ENCODE peak calls at places on chromosome 6, in seven cellular contexts. One of them, this sample, is unnamed.

GRCh38 chr6:142331601-142332000 is 29.8 kb downstream of the ADGRG6 start:
- DNase-seq in ovary: no peak
- DNase-seq in HCT116: no peak
- DNase-seq in A549: no peak
- DNase-seq in K562: no peak
- DNase-seq in suprapubic skin: no peak
- DNase-seq in heart left ventricle: no peak
- DNase-seq in this sample: no peak

GRCh38 chr6:69976591-69977090 is 110.3 kb downstream of the COL19A1 start:
- DNase-seq in ovary: no peak
- DNase-seq in HCT116: no peak
- DNase-seq in A549: no peak
- DNase-seq in K562: no peak
- DNase-seq in suprapubic skin: no peak
- DNase-seq in heart left ventricle: no peak
- DNase-seq in this sample: no peak

GRCh38 chr6:121881974-121882667 is 446.7 kb downstream of the GJA1 start:
- DNase-seq in ovary: no peak
- DNase-seq in HCT116: no peak
- DNase-seq in A549: no peak
- DNase-seq in K562: no peak
- DNase-seq in suprapubic skin: no peak
- DNase-seq in heart left ventricle: no peak
- DNase-seq in this sample: no peak

GRCh38 chr6:105204768-105205167 is 25.0 kb upstream of the POPDC3 start:
- DNase-seq in ovary: no peak
- DNase-seq in HCT116: no peak
- DNase-seq in A549: no peak
- DNase-seq in K562: no peak
- DNase-seq in suprapubic skin: no peak
- DNase-seq in heart left ventricle: no peak
- DNase-seq in this sample: no peak

GRCh38 chr6:158849899-158850806 is 31.0 kb upstream of the EZR start:
- DNase-seq in ovary: no peak
- DNase-seq in HCT116: peak; percentile 97
- DNase-seq in A549: peak; percentile 87
- DNase-seq in K562: peak; percentile 79
- DNase-seq in suprapubic skin: no peak
- DNase-seq in heart left ventricle: no peak
- DNase-seq in this sample: no peak

GRCh38 chr6:53294611-53295010 is 54.1 kb downstream of the ELOVL5 start:
- DNase-seq in ovary: no peak
- DNase-seq in HCT116: no peak
- DNase-seq in A549: no peak
- DNase-seq in K562: no peak
- DNase-seq in suprapubic skin: no peak
- DNase-seq in heart left ventricle: no peak
- DNase-seq in this sample: no peak

GRCh38 chr6:79453558-79454042 is 83.6 kb downstream of the LCA5 start:
- DNase-seq in ovary: no peak
- DNase-seq in HCT116: no peak
- DNase-seq in A549: no peak
- DNase-seq in K562: no peak
- DNase-seq in suprapubic skin: no peak
- DNase-seq in heart left ventricle: no peak
- DNase-seq in this sample: no peak

GRCh38 chr6:113397229-113397628 is 459.9 kb upstream of the MARCKS start:
- DNase-seq in ovary: no peak
- DNase-seq in HCT116: no peak
- DNase-seq in A549: no peak
- DNase-seq in K562: no peak
- DNase-seq in suprapubic skin: no peak
- DNase-seq in heart left ventricle: no peak
- DNase-seq in this sample: no peak

GRCh38 chr6:21869085-21869771 is 275.7 kb downstream of the SOX4 start:
- DNase-seq in ovary: no peak
- DNase-seq in HCT116: no peak
- DNase-seq in A549: no peak
- DNase-seq in K562: no peak
- DNase-seq in suprapubic skin: no peak
- DNase-seq in heart left ventricle: no peak
- DNase-seq in this sample: no peak

GRCh38 chr6:163599136-163599535 is 184.6 kb downstream of the QKI start:
- DNase-seq in ovary: no peak
- DNase-seq in HCT116: no peak
- DNase-seq in A549: no peak
- DNase-seq in K562: no peak
- DNase-seq in suprapubic skin: no peak
- DNase-seq in heart left ventricle: no peak
- DNase-seq in this sample: no peak

GRCh38 chr6:70547313-70547712 is 19.4 kb upstream of the SDHAF4 start:
- DNase-seq in ovary: no peak
- DNase-seq in HCT116: no peak
- DNase-seq in A549: no peak
- DNase-seq in K562: no peak
- DNase-seq in suprapubic skin: no peak
- DNase-seq in heart left ventricle: no peak
- DNase-seq in this sample: no peak

GRCh38 chr6:39841923-39842322 is 49.7 kb downstream of the DAAM2 start:
- DNase-seq in ovary: no peak
- DNase-seq in HCT116: no peak
- DNase-seq in A549: no peak
- DNase-seq in K562: no peak
- DNase-seq in suprapubic skin: no peak
- DNase-seq in heart left ventricle: no peak
- DNase-seq in this sample: no peak

GRCh38 chr6:124029535-124029934 is 225.9 kb downstream of the NKAIN2 start:
- DNase-seq in ovary: no peak
- DNase-seq in HCT116: no peak
- DNase-seq in A549: no peak
- DNase-seq in K562: no peak
- DNase-seq in suprapubic skin: no peak
- DNase-seq in heart left ventricle: no peak
- DNase-seq in this sample: no peak

GRCh38 chr6:37005061-37005810 is at the start of gene FGD2:
- DNase-seq in ovary: no peak
- DNase-seq in HCT116: no peak
- DNase-seq in A549: no peak
- DNase-seq in K562: peak; percentile 65
- DNase-seq in suprapubic skin: no peak
- DNase-seq in heart left ventricle: no peak
- DNase-seq in this sample: no peak

GRCh38 chr6:63272397-63272796 is 47.4 kb downstream of the LGSN start:
- DNase-seq in ovary: no peak
- DNase-seq in HCT116: peak; percentile 27
- DNase-seq in A549: no peak
- DNase-seq in K562: peak; percentile 28
- DNase-seq in suprapubic skin: no peak
- DNase-seq in heart left ventricle: no peak
- DNase-seq in this sample: no peak

GRCh38 chr6:134868812-134869211 is 81.1 kb downstream of the ALDH8A1 start:
- DNase-seq in ovary: no peak
- DNase-seq in HCT116: no peak
- DNase-seq in A549: no peak
- DNase-seq in K562: no peak
- DNase-seq in suprapubic skin: no peak
- DNase-seq in heart left ventricle: no peak
- DNase-seq in this sample: no peak

GRCh38 chr6:32692019-32692418 is 25.6 kb upstream of the HLA-DQB1 start:
- DNase-seq in ovary: no peak
- DNase-seq in HCT116: peak; percentile 42
- DNase-seq in A549: no peak
- DNase-seq in K562: peak; percentile 45
- DNase-seq in suprapubic skin: no peak
- DNase-seq in heart left ventricle: no peak
- DNase-seq in this sample: no peak

GRCh38 chr6:158639056-158639455 is 5.5 kb downstream of the DYNLT1 start:
- DNase-seq in ovary: no peak
- DNase-seq in HCT116: no peak
- DNase-seq in A549: no peak
- DNase-seq in K562: no peak
- DNase-seq in suprapubic skin: no peak
- DNase-seq in heart left ventricle: no peak
- DNase-seq in this sample: no peak

GRCh38 chr6:16576391-16577368 is 184.6 kb downstream of the ATXN1 start:
- DNase-seq in ovary: no peak
- DNase-seq in HCT116: no peak
- DNase-seq in A549: no peak
- DNase-seq in K562: no peak
- DNase-seq in suprapubic skin: no peak
- DNase-seq in heart left ventricle: no peak
- DNase-seq in this sample: no peak

GRCh38 chr6:138160329-138161117 is 1.2 kb upstream of the ARFGEF3 start:
- DNase-seq in ovary: no peak
- DNase-seq in HCT116: no peak
- DNase-seq in A549: no peak
- DNase-seq in K562: no peak
- DNase-seq in suprapubic skin: no peak
- DNase-seq in heart left ventricle: no peak
- DNase-seq in this sample: no peak

GRCh38 chr6:83199865-83200230 is 6.7 kb downstream of the RWDD2A start:
- DNase-seq in ovary: no peak
- DNase-seq in HCT116: no peak
- DNase-seq in A549: no peak
- DNase-seq in K562: no peak
- DNase-seq in suprapubic skin: no peak
- DNase-seq in heart left ventricle: no peak
- DNase-seq in this sample: no peak

GRCh38 chr6:170552765-170553685 is at the start of gene PSMB1:
- DNase-seq in ovary: peak; percentile 93
- DNase-seq in HCT116: peak; percentile 95
- DNase-seq in A549: peak; percentile 59
- DNase-seq in K562: peak; percentile 99
- DNase-seq in suprapubic skin: peak; percentile 97
- DNase-seq in heart left ventricle: peak; percentile 96
- DNase-seq in this sample: peak; percentile 69
- TF ChIP-seq POLR2A in ovary: peak; percentile 98
- TF ChIP-seq POLR2A in HCT116: peak; percentile 84
- TF ChIP-seq POLR2A in A549: peak; percentile 73
- TF ChIP-seq POLR2A in K562: peak; percentile 99
- TF ChIP-seq POLR2A in suprapubic skin: peak; percentile 88
- TF ChIP-seq POLR2A in heart left ventricle: peak; percentile 71
- TF ChIP-seq POLR2A in this sample: peak; percentile 82

GRCh38 chr6:1795923-1796322 is 186.2 kb downstream of the FOXC1 start:
- DNase-seq in ovary: no peak
- DNase-seq in HCT116: no peak
- DNase-seq in A549: no peak
- DNase-seq in K562: no peak
- DNase-seq in suprapubic skin: no peak
- DNase-seq in heart left ventricle: no peak
- DNase-seq in this sample: no peak

GRCh38 chr6:1798965-1799325 is 189.2 kb downstream of the FOXC1 start:
- DNase-seq in ovary: no peak
- DNase-seq in HCT116: no peak
- DNase-seq in A549: no peak
- DNase-seq in K562: no peak
- DNase-seq in suprapubic skin: no peak
- DNase-seq in heart left ventricle: no peak
- DNase-seq in this sample: no peak

GRCh38 chr6:1797801-1798200 is 188.1 kb downstream of the FOXC1 start:
- DNase-seq in ovary: no peak
- DNase-seq in HCT116: no peak
- DNase-seq in A549: no peak
- DNase-seq in K562: no peak
- DNase-seq in suprapubic skin: no peak
- DNase-seq in heart left ventricle: no peak
- DNase-seq in this sample: no peak

GRCh38 chr6:1798303-1798964 is 188.7 kb downstream of the FOXC1 start:
- DNase-seq in ovary: no peak
- DNase-seq in HCT116: no peak
- DNase-seq in A549: no peak
- DNase-seq in K562: no peak
- DNase-seq in suprapubic skin: no peak
- DNase-seq in heart left ventricle: no peak
- DNase-seq in this sample: no peak

GRCh38 chr6:1796706-1797529 is 187.2 kb downstream of the FOXC1 start:
- DNase-seq in ovary: no peak
- DNase-seq in HCT116: no peak
- DNase-seq in A549: no peak
- DNase-seq in K562: no peak
- DNase-seq in suprapubic skin: no peak
- DNase-seq in heart left ventricle: no peak
- DNase-seq in this sample: no peak
- H3K27ac ChIP-seq in ovary: no peak overlapping the region
- H3K27ac ChIP-seq in HCT116: no peak overlapping the region
- H3K27ac ChIP-seq in A549: no peak overlapping the region
- H3K27ac ChIP-seq in K562: no peak overlapping the region
- H3K27ac ChIP-seq in suprapubic skin: no peak overlapping the region
- H3K27ac ChIP-seq in heart left ventricle: peak overlapping the region; percentile 65
- H3K27ac ChIP-seq in this sample: no peak overlapping the region

GRCh38 chr6:26224940-26225847 is 138.0 kb downstream of the HFE start:
- DNase-seq in ovary: no peak
- DNase-seq in HCT116: no peak
- DNase-seq in A549: no peak
- DNase-seq in K562: no peak
- DNase-seq in suprapubic skin: no peak
- DNase-seq in heart left ventricle: no peak
- DNase-seq in this sample: no peak

GRCh38 chr6:26224547-26224912 is 137.3 kb downstream of the HFE start:
- DNase-seq in ovary: no peak
- DNase-seq in HCT116: no peak
- DNase-seq in A549: no peak
- DNase-seq in K562: no peak
- DNase-seq in suprapubic skin: no peak
- DNase-seq in heart left ventricle: no peak
- DNase-seq in this sample: no peak

GRCh38 chr6:26223213-26223612 is 136.0 kb downstream of the HFE start:
- DNase-seq in ovary: no peak
- DNase-seq in HCT116: no peak
- DNase-seq in A549: no peak
- DNase-seq in K562: no peak
- DNase-seq in suprapubic skin: no peak
- DNase-seq in heart left ventricle: no peak
- DNase-seq in this sample: no peak

GRCh38 chr6:26222587-26222986 is 135.4 kb downstream of the HFE start:
- DNase-seq in ovary: no peak
- DNase-seq in HCT116: no peak
- DNase-seq in A549: no peak
- DNase-seq in K562: no peak
- DNase-seq in suprapubic skin: no peak
- DNase-seq in heart left ventricle: no peak
- DNase-seq in this sample: no peak

GRCh38 chr6:26223677-26224546 is 136.7 kb downstream of the HFE start:
- DNase-seq in ovary: peak; percentile 72
- DNase-seq in HCT116: peak; percentile 91
- DNase-seq in A549: peak; percentile 63
- DNase-seq in K562: no peak
- DNase-seq in suprapubic skin: no peak
- DNase-seq in heart left ventricle: peak; percentile 70
- DNase-seq in this sample: no peak
- TF ChIP-seq POLR2A in ovary: peak; percentile 66
- TF ChIP-seq POLR2A in HCT116: peak; percentile 30
- TF ChIP-seq POLR2A in A549: no peak
- TF ChIP-seq POLR2A in K562: no peak
- TF ChIP-seq POLR2A in suprapubic skin: peak; percentile 9
- TF ChIP-seq POLR2A in heart left ventricle: no peak
- TF ChIP-seq POLR2A in this sample: peak; percentile 82

DNA sequence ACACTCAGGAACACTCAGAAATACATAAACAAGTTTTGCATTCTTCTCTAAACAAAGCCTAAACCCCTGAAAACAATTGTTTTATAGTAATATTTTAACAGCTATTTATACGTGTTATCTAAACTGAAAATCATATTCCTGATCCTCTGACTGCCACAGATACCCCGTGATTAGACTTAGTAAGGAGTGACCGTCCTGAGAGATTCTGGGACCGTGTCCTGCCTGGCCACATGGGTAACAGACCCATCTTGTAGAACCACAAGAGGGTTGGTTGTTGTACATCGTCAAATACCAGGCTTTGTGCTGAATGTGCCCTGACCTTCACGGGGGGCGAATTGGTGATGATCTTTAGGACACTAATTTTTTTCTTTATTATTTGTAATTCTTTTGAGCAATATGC is 214.4 kb downstream of the TMEM242 start:
- DNase-seq in ovary: no peak
- DNase-seq in HCT116: no peak
- DNase-seq in A549: no peak
- DNase-seq in K562: no peak
- DNase-seq in suprapubic skin: no peak
- DNase-seq in heart left ventricle: no peak
- DNase-seq in this sample: no peak
- H3K27ac ChIP-seq in ovary: no peak overlapping the region
- H3K27ac ChIP-seq in HCT116: no peak overlapping the region
- H3K27ac ChIP-seq in A549: peak overlapping the region; percentile 52
- H3K27ac ChIP-seq in K562: peak overlapping the region; percentile 27
- H3K27ac ChIP-seq in suprapubic skin: peak overlapping the region; percentile 67
- H3K27ac ChIP-seq in heart left ventricle: no peak overlapping the region
- H3K27ac ChIP-seq in this sample: peak overlapping the region; percentile 17